ENCODE peak calls at places on chromosomes 6 and 20, in six cellular contexts. T, Q, Z, C, B and H are unnamed samples.

GRCh38 chr6:56677559-56677958 is 34.9 kb upstream of the DST start:
- DNase-seq in T (no peak), Q (no peak), Z (no peak), C (no peak), B (no peak), H (no peak)

GRCh38 chr20:47206962-47207641 is 149.4 kb downstream of the ZMYND8 start:
- DNase-seq in T (no peak), Q (no peak), Z (no peak), C (no peak), B (no peak), H (no peak)

GRCh38 chr6:44468835-44469234 is 81.3 kb downstream of the CDC5L start:
- DNase-seq in T (no peak), Q (no peak), Z (no peak), C (no peak), B (no peak), H (no peak)

GRCh38 chr6:49606696-49607390 is 29.8 kb downstream of the RHAG start:
- DNase-seq in T (peak; percentile 54), Q (no peak), Z (peak; percentile 77), C (peak; percentile 86), B (peak; percentile 52), H (peak; percentile 35)

GRCh38 chr6:41940759-41941279 is 789 bp downstream of the CCND3 start:
- DNase-seq in T (peak; percentile 69), Q (peak; percentile 89), Z (peak; percentile 98), C (peak; percentile 62), B (no peak), H (no peak)

GRCh38 chr6:7562769-7563168 is 21.3 kb downstream of the DSP start:
- DNase-seq in T (no peak), Q (no peak), Z (peak; percentile 90), C (no peak), B (no peak), H (no peak)

GRCh38 chr6:20722442-20722841 is 188.2 kb downstream of the CDKAL1 start:
- DNase-seq in T (no peak), Q (no peak), Z (no peak), C (no peak), B (no peak), H (no peak)

GRCh38 chr20:10622657-10623418 is 51.0 kb downstream of the JAG1 start:
- DNase-seq in T (no peak), Q (peak; percentile 90), Z (no peak), C (no peak), B (no peak), H (no peak)

GRCh38 chr6:27133281-27134227 is 113.9 kb upstream of the PRSS16 start:
- DNase-seq in T (peak; percentile 90), Q (peak; percentile 91), Z (peak; percentile 92), C (peak; percentile 76), B (peak; percentile 43), H (no peak)

GRCh38 chr6:104705095-104705707 is 154.5 kb downstream of the HACE1 start:
- DNase-seq in T (peak; percentile 68), Q (no peak), Z (peak; percentile 94), C (no peak), B (no peak), H (no peak)
- TF ChIP-seq POLR2A in T (no peak), Q (no peak), Z (no peak), C (no peak), B (no peak), H (no peak)

GRCh38 chr6:137676888-137677287 is 182.7 kb upstream of the OLIG3 start:
- DNase-seq in T (no peak), Q (no peak), Z (no peak), C (no peak), B (no peak), H (no peak)

GRCh38 chr6:137678451-137678850 is 184.3 kb upstream of the OLIG3 start:
- DNase-seq in T (no peak), Q (no peak), Z (no peak), C (no peak), B (no peak), H (no peak)

GRCh38 chr6:137677714-137678113 is 183.5 kb upstream of the OLIG3 start:
- DNase-seq in T (no peak), Q (no peak), Z (peak; percentile 74), C (no peak), B (no peak), H (no peak)

DNA sequence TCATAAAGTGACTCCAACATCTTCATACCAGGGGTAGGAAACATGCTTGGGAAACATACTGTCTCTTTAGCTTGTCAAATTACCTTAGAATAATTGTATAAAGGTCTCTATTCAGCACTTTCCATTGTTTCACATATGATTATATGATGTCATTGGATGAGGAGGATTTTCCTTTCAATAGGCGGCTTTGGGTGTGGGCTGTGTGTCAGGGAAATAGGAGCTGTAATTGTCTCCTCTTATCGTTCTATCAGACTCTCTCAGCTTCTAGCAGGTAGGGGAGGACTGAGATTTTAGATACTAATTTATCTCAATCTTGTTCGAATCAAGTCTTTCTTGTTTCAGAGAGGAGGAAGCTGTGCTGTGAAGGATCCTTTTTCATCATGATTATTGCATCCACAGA is 179.4 kb upstream of the OLIG3 start:
- DNase-seq in T (no peak), Q (no peak), Z (no peak), C (no peak), B (no peak), H (no peak)
- TF ChIP-seq POLR2A in T (no peak), Q (no peak), Z (no peak), C (no peak), B (no peak), H (no peak)

DNA sequence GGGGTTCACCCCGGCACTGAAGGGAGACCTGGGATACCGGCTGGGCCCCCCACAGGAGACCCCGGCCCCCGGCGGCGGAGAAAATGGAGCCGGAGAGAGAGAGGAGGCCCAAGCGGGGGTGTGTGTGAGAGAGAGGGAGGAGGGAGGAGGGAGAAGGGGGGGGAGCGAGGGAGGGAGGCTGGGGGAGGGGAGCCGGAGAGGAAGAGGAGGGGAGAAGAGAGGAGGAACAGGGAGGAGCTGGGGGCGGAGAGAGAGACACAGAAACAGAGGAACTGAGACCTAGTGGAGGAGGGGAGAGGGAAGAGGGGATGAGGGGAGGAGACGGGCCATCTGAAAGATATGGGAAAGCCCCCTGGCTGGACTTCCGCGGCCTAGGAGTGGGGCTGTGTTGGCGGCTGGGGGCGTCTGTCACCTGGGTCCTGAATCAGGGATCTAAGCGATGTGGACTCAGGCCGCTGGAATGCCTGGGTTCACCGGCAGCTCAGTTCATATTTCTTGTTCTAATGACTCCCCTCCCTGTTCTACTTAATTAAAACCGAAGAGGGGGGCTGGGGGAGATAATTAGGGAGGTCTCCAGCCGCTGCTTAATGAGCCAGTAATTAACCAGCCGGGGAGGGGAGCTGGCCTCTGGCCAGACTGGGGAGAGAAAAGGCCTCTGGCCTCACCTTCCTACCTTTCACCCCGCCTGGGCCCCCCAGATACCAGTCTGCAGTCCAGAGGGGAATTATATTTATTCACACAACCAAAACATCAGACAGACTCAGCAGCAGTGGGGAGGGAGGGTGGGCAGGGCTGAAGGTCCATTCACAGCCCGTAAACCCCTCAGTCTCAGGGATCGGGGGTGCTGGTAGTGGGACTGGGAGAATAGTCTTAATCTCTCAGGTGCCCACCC is at the start of gene PBX2:
- DNase-seq in T (peak; percentile 97), Q (peak; percentile 98), Z (peak; percentile 97), C (peak; percentile 81), B (peak; percentile 94), H (peak; percentile 86)
- TF ChIP-seq POLR2A in T (peak; percentile 78), Q (no peak), Z (peak; percentile 23), C (peak; percentile 26), B (peak; percentile 96), H (peak; percentile 75)

GRCh38 chr6:47665112-47665511 is 33.3 kb upstream of the ADGRF4 start:
- DNase-seq in T (peak; percentile 60), Q (no peak), Z (no peak), C (no peak), B (no peak), H (no peak)

GRCh38 chr6:47661960-47662359 is 36.4 kb upstream of the ADGRF4 start:
- DNase-seq in T (no peak), Q (no peak), Z (no peak), C (no peak), B (no peak), H (no peak)

DNA sequence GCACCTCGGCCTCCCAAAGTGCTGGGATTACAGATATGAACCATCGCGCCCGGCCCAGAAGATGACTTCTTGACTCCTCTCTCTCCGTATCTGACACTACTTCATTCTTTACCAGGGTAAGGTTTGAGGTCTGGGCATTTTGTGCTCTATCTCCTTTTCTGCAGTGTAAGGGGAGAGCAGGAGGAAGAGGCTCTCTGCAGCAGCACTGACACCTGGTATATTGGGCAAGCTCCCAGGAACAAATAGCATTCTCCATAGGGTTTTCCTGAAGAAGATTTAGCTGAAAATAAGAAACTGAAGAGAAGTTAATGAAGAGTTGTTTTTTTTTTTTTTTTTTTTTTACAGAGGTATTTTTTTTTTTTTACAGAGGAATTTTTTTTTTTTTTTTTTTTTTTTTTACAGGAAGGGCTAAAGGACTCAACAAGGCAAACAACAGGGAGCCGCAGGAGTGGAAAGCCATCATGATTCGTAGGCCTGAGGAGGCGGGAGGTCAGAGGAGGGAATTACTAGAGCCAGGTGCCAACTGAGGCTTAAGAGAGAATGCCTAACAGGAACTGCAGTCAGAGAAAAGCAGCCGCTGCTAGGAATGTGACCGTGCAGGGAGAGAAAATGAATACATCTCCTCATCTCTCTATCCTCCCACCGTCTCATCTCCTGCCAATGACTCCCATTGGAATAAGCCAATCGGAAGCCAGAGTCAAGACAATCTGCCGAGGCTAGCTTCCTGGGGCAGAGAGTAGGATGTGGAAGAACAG is 34.7 kb upstream of the ADGRF4 start:
- DNase-seq in T (no peak), Q (no peak), Z (no peak), C (no peak), B (no peak), H (no peak)
- TF ChIP-seq POLR2A in T (no peak), Q (no peak), Z (no peak), C (no peak), B (no peak), H (no peak)

GRCh38 chr6:137810554-137811120 is 56.4 kb upstream of the TNFAIP3 start:
- DNase-seq in T (no peak), Q (no peak), Z (peak; percentile 63), C (no peak), B (no peak), H (no peak)

GRCh38 chr6:137813308-137813707 is 53.8 kb upstream of the TNFAIP3 start:
- DNase-seq in T (no peak), Q (no peak), Z (no peak), C (no peak), B (peak; percentile 65), H (no peak)

GRCh38 chr6:137811912-137812553 is 55.0 kb upstream of the TNFAIP3 start:
- DNase-seq in T (no peak), Q (no peak), Z (peak; percentile 60), C (no peak), B (no peak), H (no peak)

GRCh38 chr6:137808836-137809315 is 58.2 kb upstream of the TNFAIP3 start:
- DNase-seq in T (no peak), Q (no peak), Z (peak; percentile 34), C (no peak), B (no peak), H (no peak)

DNA sequence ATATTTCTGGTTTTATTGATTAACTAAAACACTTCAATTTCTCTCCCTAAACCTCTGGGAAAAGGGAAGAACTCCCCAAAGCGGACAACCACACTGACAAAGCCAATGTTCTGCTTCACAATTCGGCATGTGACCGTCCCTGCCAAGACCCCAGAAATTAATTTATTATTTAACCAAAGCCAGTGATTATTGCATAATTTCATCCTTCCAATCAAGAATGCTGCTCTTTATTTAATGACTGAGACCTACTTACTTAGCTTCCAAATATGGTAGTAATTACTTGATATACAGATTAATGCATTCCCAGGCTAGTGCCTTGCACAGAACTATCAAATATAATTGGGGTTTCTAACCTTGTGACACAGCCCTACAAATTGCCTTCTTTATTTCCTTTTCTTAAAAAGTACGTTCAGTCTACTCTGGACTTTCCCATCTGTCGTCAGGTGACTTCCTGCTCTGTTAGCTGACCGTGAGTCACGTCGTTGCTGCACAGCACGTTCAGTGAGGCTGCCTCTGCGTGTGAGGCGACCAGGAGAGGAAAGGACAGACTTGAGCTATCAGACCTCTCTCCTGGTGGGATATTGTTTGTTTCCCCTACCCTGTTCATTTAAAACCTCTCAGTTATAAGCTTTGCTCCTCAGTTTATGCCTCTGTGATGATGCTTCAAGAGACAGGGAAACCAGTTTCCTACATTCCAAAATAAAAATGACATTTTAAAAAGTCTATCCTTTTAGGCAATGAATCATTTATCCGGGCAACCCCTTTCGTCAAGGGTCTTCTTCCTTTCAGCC is 55.7 kb upstream of the TNFAIP3 start:
- DNase-seq in T (peak; percentile 93), Q (peak; percentile 94), Z (peak; percentile 94), C (peak; percentile 76), B (peak; percentile 49), H (peak; percentile 55)
- TF ChIP-seq POLR2A in T (peak; percentile 36), Q (no peak), Z (peak; percentile 52), C (no peak), B (no peak), H (peak; percentile 86)